ENCODE peak calls at places on chromosomes 3 and 15, in six cellular contexts. X is transverse colon, J is A549, H is stomach, Z is SK-N-SH, O is ovary. U is an unnamed sample.

GRCh38 chr3:24830230-24831152 is 335.8 kb upstream of the THRB start:
- DNase-seq in X (peak; percentile 8), J (no peak), H (peak; percentile 30), Z (peak; percentile 75), O (no peak), U (no peak)

GRCh38 chr15:63308491-63308890 is 31.1 kb downstream of the APH1B start:
- DNase-seq in X (no peak), J (no peak), H (no peak), Z (no peak), O (no peak), U (no peak)

GRCh38 chr3:52177701-52178042 is 20.3 kb upstream of the ALAS1 start:
- DNase-seq in X (no peak), J (no peak), H (no peak), Z (no peak), O (no peak), U (peak; percentile 72)

GRCh38 chr3:152039887-152040286 is 166.4 kb downstream of the SUCNR1 start:
- DNase-seq in X (no peak), J (no peak), H (no peak), Z (no peak), O (no peak), U (no peak)

GRCh38 chr3:127738192-127738840 is 65.6 kb downstream of the ABTB1 start:
- DNase-seq in X (peak; percentile 56), J (peak; percentile 81), H (peak; percentile 74), Z (no peak), O (no peak), U (peak; percentile 58)

GRCh38 chr3:5078151-5078550 is 43.9 kb upstream of the ARL8B start:
- DNase-seq in X (no peak), J (peak; percentile 52), H (no peak), Z (no peak), O (no peak), U (no peak)

GRCh38 chr3:55333923-55334322 is 153.2 kb downstream of the WNT5A start:
- DNase-seq in X (no peak), J (no peak), H (no peak), Z (no peak), O (no peak), U (no peak)

GRCh38 chr15:50959717-50960116 is 51.2 kb downstream of the AP4E1 start:
- DNase-seq in X (no peak), J (no peak), H (no peak), Z (no peak), O (no peak), U (no peak)

GRCh38 chr3:138406606-138407005 is 27.8 kb upstream of the ESYT3 start:
- DNase-seq in X (no peak), J (no peak), H (no peak), Z (no peak), O (no peak), U (no peak)

GRCh38 chr3:9224490-9224889 is 25.0 kb downstream of the SRGAP3 start:
- DNase-seq in X (no peak), J (no peak), H (no peak), Z (no peak), O (no peak), U (no peak)

GRCh38 chr3:129485681-129486056 is 42.8 kb upstream of the RHO start:
- DNase-seq in X (peak; percentile 68), J (no peak), H (peak; percentile 52), Z (no peak), O (peak; percentile 82), U (peak; percentile 84)

GRCh38 chr3:66989860-66990696 is 8.0 kb upstream of the KBTBD8 start:
- DNase-seq in X (no peak), J (peak; percentile 63), H (no peak), Z (no peak), O (no peak), U (no peak)

GRCh38 chr3:64489361-64490044 is 198.3 kb downstream of the ADAMTS9 start:
- DNase-seq in X (peak; percentile 54), J (no peak), H (peak; percentile 72), Z (no peak), O (peak; percentile 64), U (peak; percentile 81)

GRCh38 chr3:113485161-113485609 is 29.8 kb downstream of the SPICE1 start:
- DNase-seq in X (peak; percentile 6), J (no peak), H (peak; percentile 32), Z (no peak), O (no peak), U (peak; percentile 80)

GRCh38 chr3:167887096-167887495 is 151.6 kb downstream of the SERPINI1 start:
- DNase-seq in X (no peak), J (peak; percentile 10), H (no peak), Z (no peak), O (no peak), U (no peak)

GRCh38 chr3:94083261-94083660 is 20.4 kb downstream of the NSUN3 start:
- DNase-seq in X (no peak), J (no peak), H (no peak), Z (no peak), O (no peak), U (no peak)

GRCh38 chr15:85533949-85534543 is 153.6 kb downstream of the AKAP13 start:
- DNase-seq in X (peak; percentile 35), J (no peak), H (no peak), Z (no peak), O (no peak), U (no peak)

GRCh38 chr15:87207945-87208580 is 1048.5 kb downstream of the NTRK3 start:
- DNase-seq in X (no peak), J (no peak), H (no peak), Z (no peak), O (no peak), U (no peak)

GRCh38 chr15:91887921-91888373 is 34.4 kb downstream of the SLCO3A1 start:
- DNase-seq in X (no peak), J (no peak), H (no peak), Z (no peak), O (no peak), U (no peak)

GRCh38 chr15:50675524-50676144 is 11.0 kb downstream of the TRPM7 start:
- DNase-seq in X (no peak), J (peak; percentile 52), H (no peak), Z (peak; percentile 17), O (no peak), U (no peak)

GRCh38 chr3:37800022-37800493 is 61.6 kb upstream of the CTDSPL start:
- DNase-seq in X (no peak), J (no peak), H (no peak), Z (no peak), O (no peak), U (no peak)

GRCh38 chr3:42936157-42936981 is 30.4 kb downstream of the ZNF662 start:
- DNase-seq in X (peak; percentile 14), J (no peak), H (peak; percentile 27), Z (no peak), O (peak; percentile 71), U (no peak)

GRCh38 chr3:105518806-105519418 is 152.2 kb downstream of the ALCAM start:
- DNase-seq in X (no peak), J (peak; percentile 74), H (no peak), Z (peak; percentile 49), O (no peak), U (no peak)

GRCh38 chr15:53114960-53115359 is 324.8 kb upstream of the ONECUT1 start:
- DNase-seq in X (peak; percentile 16), J (peak; percentile 9), H (no peak), Z (no peak), O (no peak), U (no peak)

GRCh38 chr3:16148783-16149182 is 25.7 kb upstream of the GALNT15 start:
- DNase-seq in X (peak; percentile 65), J (peak; percentile 62), H (peak; percentile 33), Z (no peak), O (peak; percentile 90), U (peak; percentile 36)
- TF ChIP-seq EP300 in X (no peak), J (no peak), H (no peak), Z (no peak), O (no peak), U (peak; percentile 63)

GRCh38 chr3:183635431-183636220 is at the start of gene KLHL24:
- DNase-seq in X (peak; percentile 95), J (peak; percentile 86), H (peak; percentile 94), Z (peak; percentile 92), O (peak; percentile 94), U (peak; percentile 96)

GRCh38 chr3:183635107-183635430 is 354 bp upstream of the KLHL24 start:
- DNase-seq in X (no peak), J (no peak), H (no peak), Z (no peak), O (no peak), U (no peak)

GRCh38 chr3:183636221-183637105 is 1.0 kb downstream of the KLHL24 start:
- DNase-seq in X (peak; percentile 96), J (peak; percentile 90), H (peak; percentile 95), Z (peak; percentile 92), O (peak; percentile 87), U (peak; percentile 97)

GRCh38 chr3:183638092-183638644 is 2.7 kb downstream of the KLHL24 start:
- DNase-seq in X (no peak), J (no peak), H (no peak), Z (no peak), O (no peak), U (no peak)

DNA sequence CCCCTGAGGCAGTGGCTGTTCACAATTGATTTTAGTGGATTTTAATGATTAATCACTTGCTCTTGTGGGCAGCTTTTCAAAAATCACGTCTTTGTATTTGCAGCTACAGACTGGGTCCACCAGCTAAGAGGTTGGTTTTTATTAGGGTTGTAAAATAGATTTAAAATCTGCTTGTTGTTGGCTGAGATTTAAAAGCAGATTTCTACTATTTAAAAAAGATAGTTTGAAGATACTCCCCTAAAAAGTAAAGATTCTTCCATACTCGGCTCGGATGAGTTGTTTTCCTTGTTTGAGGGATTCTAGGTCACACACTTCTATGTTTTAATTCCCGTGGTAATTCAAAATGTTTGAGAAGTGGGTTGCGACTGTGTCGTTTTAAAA is 1.7 kb downstream of the KLHL24 start:
- DNase-seq in X (no peak), J (no peak), H (no peak), Z (no peak), O (no peak), U (no peak)
- TF ChIP-seq EP300 in X (no peak), J (no peak), H (no peak), Z (no peak), O (no peak), U (no peak)

DNA sequence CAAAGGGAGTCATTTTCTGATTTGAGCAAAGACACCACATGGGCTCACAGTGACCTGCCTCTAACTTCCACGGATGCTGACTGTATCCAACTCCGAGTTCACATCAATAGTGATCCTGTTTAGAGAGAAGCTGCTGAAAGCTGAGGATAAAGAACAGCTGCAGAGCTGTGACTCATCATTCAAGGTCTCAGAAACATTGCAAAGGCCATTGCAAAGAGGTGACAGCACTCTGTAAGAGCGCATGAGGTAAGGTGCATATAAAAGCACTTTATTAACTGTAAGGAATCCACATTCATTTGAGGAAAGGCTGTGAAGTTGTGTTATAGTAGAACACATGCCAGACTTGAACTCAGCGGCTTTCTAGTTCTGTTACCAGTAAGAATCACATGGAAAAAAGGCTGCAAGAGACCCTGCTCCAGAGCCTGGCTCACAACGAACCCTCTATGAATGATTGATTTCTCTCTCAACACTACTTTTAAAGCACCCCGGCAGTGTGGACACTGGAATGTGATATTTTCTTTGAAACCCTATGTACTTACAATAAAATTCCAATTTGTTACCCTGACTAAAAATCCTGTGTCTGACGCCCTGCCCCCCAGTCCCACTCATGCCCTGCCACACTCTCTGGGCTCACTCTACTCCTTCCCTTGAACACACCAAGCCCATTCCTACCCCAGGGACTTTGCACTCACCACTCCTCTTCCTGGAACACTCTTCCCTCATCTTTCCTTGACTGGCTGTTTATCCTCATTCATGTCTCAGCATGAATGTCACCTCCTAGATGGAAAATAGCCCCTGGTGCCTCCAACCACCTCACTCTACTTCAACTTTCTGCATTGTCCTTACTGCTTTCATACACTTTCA is 111.2 kb downstream of the LSM3 start:
- DNase-seq in X (peak; percentile 52), J (peak; percentile 44), H (no peak), Z (no peak), O (peak; percentile 66), U (no peak)
- TF ChIP-seq EP300 in X (no peak), J (no peak), H (no peak), Z (no peak), O (no peak), U (no peak)

GRCh38 chr3:186413615-186414415 is 51.8 kb upstream of the DGKG start:
- DNase-seq in X (peak; percentile 38), J (peak; percentile 4), H (peak; percentile 51), Z (peak; percentile 30), O (peak; percentile 76), U (no peak)
- TF ChIP-seq EP300 in X (peak; percentile 78), J (no peak), H (peak; percentile 92), Z (no peak), O (no peak), U (peak; percentile 71)

U was measured in upper lobe of left lung.